ENCODE peak calls at places on chromosomes 13 and 19, in six cellular contexts. One of them, this sample, is unnamed.

GRCh38 chr19:46413262-46414031 is at the start of gene CCDC8:
- DNase-seq in thyroid gland: peak
- DNase-seq in activated CD4-positive, alpha-beta T cell treated with anti-CD3 and anti-CD28 coated beads, Interleukin-2, amount 50 U/mL, for 24 hours: no peak
- DNase-seq in T-cell: no peak
- DNase-seq in hepatocyte: peak
- DNase-seq in T-helper 22 cell: no peak
- DNase-seq in this sample: no peak

GRCh38 chr19:30864460-30865215 is 484.6 kb downstream of the TSHZ3 start:
- DNase-seq in thyroid gland: peak
- DNase-seq in activated CD4-positive, alpha-beta T cell treated with anti-CD3 and anti-CD28 coated beads, Interleukin-2, amount 50 U/mL, for 24 hours: no peak
- DNase-seq in T-cell: no peak
- DNase-seq in hepatocyte: no peak
- DNase-seq in T-helper 22 cell: no peak
- DNase-seq in this sample: no peak

GRCh38 chr13:42883771-42884170 is 102.4 kb downstream of the FAM216B start:
- DNase-seq in thyroid gland: no peak
- DNase-seq in activated CD4-positive, alpha-beta T cell treated with anti-CD3 and anti-CD28 coated beads, Interleukin-2, amount 50 U/mL, for 24 hours: no peak
- DNase-seq in T-cell: no peak
- DNase-seq in hepatocyte: peak
- DNase-seq in T-helper 22 cell: no peak
- DNase-seq in this sample: no peak

GRCh38 chr13:46022476-46022875 is 30.1 kb downstream of the ZC3H13 start:
- DNase-seq in thyroid gland: no peak
- DNase-seq in activated CD4-positive, alpha-beta T cell treated with anti-CD3 and anti-CD28 coated beads, Interleukin-2, amount 50 U/mL, for 24 hours: no peak
- DNase-seq in T-cell: no peak
- DNase-seq in hepatocyte: no peak
- DNase-seq in T-helper 22 cell: no peak
- DNase-seq in this sample: no peak

GRCh38 chr13:29583073-29583785 is 12.3 kb downstream of the SLC7A1 start:
- DNase-seq in thyroid gland: no peak
- DNase-seq in activated CD4-positive, alpha-beta T cell treated with anti-CD3 and anti-CD28 coated beads, Interleukin-2, amount 50 U/mL, for 24 hours: no peak
- DNase-seq in T-cell: no peak
- DNase-seq in hepatocyte: no peak
- DNase-seq in T-helper 22 cell: no peak
- DNase-seq in this sample: no peak

GRCh38 chr13:50420720-50421456 is 405.6 kb downstream of the KCNRG start:
- DNase-seq in thyroid gland: no peak
- DNase-seq in activated CD4-positive, alpha-beta T cell treated with anti-CD3 and anti-CD28 coated beads, Interleukin-2, amount 50 U/mL, for 24 hours: no peak
- DNase-seq in T-cell: no peak
- DNase-seq in hepatocyte: no peak
- DNase-seq in T-helper 22 cell: no peak
- DNase-seq in this sample: no peak

GRCh38 chr13:25783480-25784081 is 268.2 kb downstream of the SHISA2 start:
- DNase-seq in thyroid gland: no peak
- DNase-seq in activated CD4-positive, alpha-beta T cell treated with anti-CD3 and anti-CD28 coated beads, Interleukin-2, amount 50 U/mL, for 24 hours: no peak
- DNase-seq in T-cell: no peak
- DNase-seq in hepatocyte: no peak
- DNase-seq in T-helper 22 cell: no peak
- DNase-seq in this sample: no peak

GRCh38 chr19:46856062-46857022 is 4.5 kb upstream of the ARHGAP35 start:
- DNase-seq in thyroid gland: peak
- DNase-seq in activated CD4-positive, alpha-beta T cell treated with anti-CD3 and anti-CD28 coated beads, Interleukin-2, amount 50 U/mL, for 24 hours: peak
- DNase-seq in T-cell: peak
- DNase-seq in hepatocyte: peak
- DNase-seq in T-helper 22 cell: peak
- DNase-seq in this sample: peak

GRCh38 chr19:35349614-35350521 is 2.2 kb downstream of the FFAR1 start:
- DNase-seq in thyroid gland: no peak
- DNase-seq in activated CD4-positive, alpha-beta T cell treated with anti-CD3 and anti-CD28 coated beads, Interleukin-2, amount 50 U/mL, for 24 hours: no peak
- DNase-seq in T-cell: no peak
- DNase-seq in hepatocyte: no peak
- DNase-seq in T-helper 22 cell: no peak
- DNase-seq in this sample: no peak

GRCh38 chr13:112181336-112182051 is 114.5 kb downstream of the SOX1 start:
- DNase-seq in thyroid gland: no peak
- DNase-seq in activated CD4-positive, alpha-beta T cell treated with anti-CD3 and anti-CD28 coated beads, Interleukin-2, amount 50 U/mL, for 24 hours: no peak
- DNase-seq in T-cell: no peak
- DNase-seq in hepatocyte: no peak
- DNase-seq in T-helper 22 cell: no peak
- DNase-seq in this sample: no peak

GRCh38 chr13:106475852-106476251 is 59.6 kb downstream of the EFNB2 start:
- DNase-seq in thyroid gland: no peak
- DNase-seq in activated CD4-positive, alpha-beta T cell treated with anti-CD3 and anti-CD28 coated beads, Interleukin-2, amount 50 U/mL, for 24 hours: no peak
- DNase-seq in T-cell: no peak
- DNase-seq in hepatocyte: peak
- DNase-seq in T-helper 22 cell: no peak
- DNase-seq in this sample: no peak

GRCh38 chr13:43009506-43009905 is 13.9 kb upstream of the DNAJC15 start:
- DNase-seq in thyroid gland: no peak
- DNase-seq in activated CD4-positive, alpha-beta T cell treated with anti-CD3 and anti-CD28 coated beads, Interleukin-2, amount 50 U/mL, for 24 hours: no peak
- DNase-seq in T-cell: no peak
- DNase-seq in hepatocyte: no peak
- DNase-seq in T-helper 22 cell: no peak
- DNase-seq in this sample: no peak

GRCh38 chr13:22934744-22935523 is 245.8 kb upstream of the SGCG start:
- DNase-seq in thyroid gland: no peak
- DNase-seq in activated CD4-positive, alpha-beta T cell treated with anti-CD3 and anti-CD28 coated beads, Interleukin-2, amount 50 U/mL, for 24 hours: no peak
- DNase-seq in T-cell: no peak
- DNase-seq in hepatocyte: no peak
- DNase-seq in T-helper 22 cell: no peak
- DNase-seq in this sample: no peak

GRCh38 chr19:41023193-41023592 is 32.1 kb downstream of the CYP2B6 start:
- DNase-seq in thyroid gland: no peak
- DNase-seq in activated CD4-positive, alpha-beta T cell treated with anti-CD3 and anti-CD28 coated beads, Interleukin-2, amount 50 U/mL, for 24 hours: no peak
- DNase-seq in T-cell: no peak
- DNase-seq in hepatocyte: no peak
- DNase-seq in T-helper 22 cell: no peak
- DNase-seq in this sample: no peak

GRCh38 chr19:43780706-43781525 is at the start of gene KCNN4:
- DNase-seq in thyroid gland: no peak
- DNase-seq in activated CD4-positive, alpha-beta T cell treated with anti-CD3 and anti-CD28 coated beads, Interleukin-2, amount 50 U/mL, for 24 hours: peak
- DNase-seq in T-cell: peak
- DNase-seq in hepatocyte: peak
- DNase-seq in T-helper 22 cell: peak
- DNase-seq in this sample: peak

GRCh38 chr13:41049480-41049879 is 11.8 kb upstream of the WBP4 start:
- DNase-seq in thyroid gland: no peak
- DNase-seq in activated CD4-positive, alpha-beta T cell treated with anti-CD3 and anti-CD28 coated beads, Interleukin-2, amount 50 U/mL, for 24 hours: no peak
- DNase-seq in T-cell: no peak
- DNase-seq in hepatocyte: no peak
- DNase-seq in T-helper 22 cell: no peak
- DNase-seq in this sample: no peak

GRCh38 chr13:60679928-60680693 is 283.1 kb downstream of the TDRD3 start:
- DNase-seq in thyroid gland: no peak
- DNase-seq in activated CD4-positive, alpha-beta T cell treated with anti-CD3 and anti-CD28 coated beads, Interleukin-2, amount 50 U/mL, for 24 hours: no peak
- DNase-seq in T-cell: no peak
- DNase-seq in hepatocyte: no peak
- DNase-seq in T-helper 22 cell: no peak
- DNase-seq in this sample: no peak

GRCh38 chr19:21482863-21483276 is 22.5 kb upstream of the ZNF429 start:
- DNase-seq in thyroid gland: peak
- DNase-seq in activated CD4-positive, alpha-beta T cell treated with anti-CD3 and anti-CD28 coated beads, Interleukin-2, amount 50 U/mL, for 24 hours: peak
- DNase-seq in T-cell: peak
- DNase-seq in hepatocyte: peak
- DNase-seq in T-helper 22 cell: peak
- DNase-seq in this sample: peak

GRCh38 chr19:6773323-6773931 is 919 bp downstream of the VAV1 start:
- DNase-seq in thyroid gland: no peak
- DNase-seq in activated CD4-positive, alpha-beta T cell treated with anti-CD3 and anti-CD28 coated beads, Interleukin-2, amount 50 U/mL, for 24 hours: peak
- DNase-seq in T-cell: peak
- DNase-seq in hepatocyte: no peak
- DNase-seq in T-helper 22 cell: peak
- DNase-seq in this sample: peak

GRCh38 chr13:99702687-99703319 is 201.5 kb downstream of the TM9SF2 start:
- DNase-seq in thyroid gland: no peak
- DNase-seq in activated CD4-positive, alpha-beta T cell treated with anti-CD3 and anti-CD28 coated beads, Interleukin-2, amount 50 U/mL, for 24 hours: no peak
- DNase-seq in T-cell: no peak
- DNase-seq in hepatocyte: no peak
- DNase-seq in T-helper 22 cell: no peak
- DNase-seq in this sample: no peak

GRCh38 chr13:35392768-35393167 is 83.7 kb downstream of the MAB21L1 start:
- DNase-seq in thyroid gland: no peak
- DNase-seq in activated CD4-positive, alpha-beta T cell treated with anti-CD3 and anti-CD28 coated beads, Interleukin-2, amount 50 U/mL, for 24 hours: no peak
- DNase-seq in T-cell: no peak
- DNase-seq in hepatocyte: no peak
- DNase-seq in T-helper 22 cell: no peak
- DNase-seq in this sample: no peak

This sample was measured in effector CD4-positive, alpha-beta T cell.